ENCODE peak calls at places on chromosomes 4 and X, in four cellular contexts. T is SK-N-SH, L is GM12878, A is K562. K is an unnamed sample.

GRCh38 chr4:109408711-109409110 is 24.9 kb upstream of the SEC24B start:
- DNase-seq in L (no peak), T (no peak), A (no peak), K (no peak)

GRCh38 chr4:184939978-184940377 is 78.3 kb upstream of the HELT start:
- DNase-seq in T (no peak), A (no peak), L (no peak), K (no peak)

GRCh38 chrX:36401774-36402173 is 482.2 kb downstream of the CFAP47 start:
- DNase-seq in A (no peak), T (no peak), L (no peak), K (no peak)

GRCh38 chr4:182174979-182175378 is 68.2 kb upstream of the TENM3 start:
- DNase-seq in L (no peak), A (no peak), T (no peak), K (no peak)

GRCh38 chr4:1057403-1057745 is 45.9 kb downstream of the FGFRL1 start:
- DNase-seq in T (no peak), L (no peak), A (no peak), K (no peak)

GRCh38 chrX:103212749-103213457 is 2.0 kb upstream of the BEX4 start:
- DNase-seq in T (no peak), A (no peak), L (no peak), K (no peak)

GRCh38 chr4:95204873-95205272 is 343.9 kb downstream of the UNC5C start:
- DNase-seq in L (no peak), A (peak; percentile 22), T (no peak), K (no peak)

GRCh38 chr4:17787315-17787714 is 5.9 kb upstream of the FAM184B start:
- DNase-seq in L (no peak), T (no peak), A (no peak), K (no peak)

GRCh38 chr4:123676550-123677229 is 280.1 kb downstream of the SPRY1 start:
- DNase-seq in A (no peak), L (no peak), T (no peak), K (no peak)

GRCh38 chr4:14650127-14650526 is 352.2 kb upstream of the CPEB2 start:
- DNase-seq in L (no peak), T (no peak), A (no peak), K (no peak)

GRCh38 chr4:143133966-143134365 is 50.8 kb upstream of the USP38 start:
- DNase-seq in T (no peak), L (no peak), A (no peak), K (no peak)

GRCh38 chr4:86993909-86994672 is 59.3 kb downstream of the AFF1 start:
- DNase-seq in T (no peak), A (no peak), L (no peak), K (no peak)

GRCh38 chr4:102734591-102735385 is 26.0 kb downstream of the MANBA start:
- DNase-seq in L (peak; percentile 39), A (no peak), T (no peak), K (no peak)

GRCh38 chr4:17709760-17710068 is 71.7 kb downstream of the FAM184B start:
- DNase-seq in T (no peak), A (no peak), L (no peak), K (no peak)

GRCh38 chr4:118282692-118283091 is 70.1 kb downstream of the PRSS12 start:
- DNase-seq in T (no peak), L (no peak), A (no peak), K (no peak)

DNA sequence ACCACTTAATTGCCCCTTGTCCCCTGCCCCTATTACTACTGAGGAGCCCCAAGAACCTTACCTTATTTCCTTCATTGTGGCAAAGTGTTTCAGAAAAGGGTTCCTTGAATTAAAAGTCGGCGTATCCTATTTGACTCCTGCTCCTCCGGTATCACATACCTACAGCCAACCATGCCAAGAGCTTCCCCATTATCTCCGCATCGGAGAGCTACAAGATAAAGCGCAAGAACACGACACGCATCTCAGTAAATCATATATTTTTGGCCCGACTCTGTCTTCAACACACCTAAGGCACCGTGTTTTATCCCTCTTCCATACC is 560 bp upstream of the THAP9 start:
- DNase-seq in L (peak; percentile 35), A (peak; percentile 26), T (no peak), K (no peak)
- TF ChIP-seq NRF1 in L (no peak), A (no peak), T (no peak), K (no peak)

DNA sequence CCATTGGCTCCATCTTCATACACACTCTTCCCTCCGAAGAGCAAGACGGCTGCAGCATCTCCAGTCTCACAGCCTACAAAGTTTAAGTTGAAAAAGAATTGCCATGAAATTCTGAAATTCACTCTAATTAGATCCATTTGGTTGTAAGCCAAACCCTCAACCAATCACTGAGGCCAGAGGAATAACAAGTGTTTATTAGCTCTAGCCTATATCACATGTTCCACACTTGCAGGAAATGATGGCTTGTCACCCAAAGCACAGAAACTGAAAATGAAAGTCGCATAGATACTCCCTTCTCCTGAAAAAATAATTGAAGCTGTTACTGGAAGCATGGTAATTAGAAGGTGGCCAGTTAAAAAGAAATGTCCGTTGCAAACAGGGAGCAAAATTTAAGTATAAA is 1071.8 kb downstream of the CCSER1 start:
- DNase-seq in A (no peak), L (no peak), T (no peak), K (no peak)
- TF ChIP-seq NRF1 in A (no peak), L (no peak), T (no peak), K (no peak)

DNA sequence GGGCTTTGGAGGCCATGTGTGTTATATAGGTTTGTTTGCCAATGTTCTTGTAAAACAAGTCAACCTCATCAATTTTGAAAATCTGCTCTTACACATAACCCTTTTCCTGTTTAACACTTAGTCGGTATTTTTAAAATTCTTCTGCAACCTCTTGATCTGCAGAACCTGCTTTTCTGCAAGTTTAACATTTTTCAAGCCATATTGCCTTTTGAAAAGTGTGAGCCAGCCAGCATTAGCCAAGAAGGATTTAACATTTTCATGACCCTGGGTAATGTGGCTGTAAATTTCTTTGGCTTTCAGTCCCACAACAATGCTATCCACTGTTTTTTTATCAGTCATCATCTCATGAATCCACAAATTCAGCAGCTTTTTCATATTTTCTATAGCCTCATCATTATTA is 956.5 kb downstream of the FAT4 start:
- DNase-seq in T (no peak), L (no peak), A (no peak), K (no peak)
- TF ChIP-seq NRF1 in T (no peak), L (no peak), A (no peak), K (no peak)

GRCh38 chrX:68249401-68249831 is 183.9 kb downstream of the OPHN1 start:
- DNase-seq in A (no peak), L (no peak), T (no peak), K (no peak)
- TF ChIP-seq NRF1 in A (no peak), L (no peak), T (no peak), K (no peak)

GRCh38 chr4:97139796-97140195 is 1003.5 kb downstream of the STPG2 start:
- DNase-seq in A (no peak), T (no peak), L (no peak), K (no peak)

GRCh38 chr4:97142405-97142804 is 1000.9 kb downstream of the STPG2 start:
- DNase-seq in T (peak; percentile 12), L (no peak), A (no peak), K (no peak)

GRCh38 chr4:97142893-97143292 is 1000.4 kb downstream of the STPG2 start:
- DNase-seq in A (no peak), T (no peak), L (no peak), K (no peak)

GRCh38 chr4:97144199-97144598 is 999.1 kb downstream of the STPG2 start:
- DNase-seq in A (no peak), L (no peak), T (no peak), K (no peak)
- TF ChIP-seq NRF1 in A (no peak), L (no peak), T (no peak), K (no peak)

GRCh38 chr4:62816566-62816965 is 1592.7 kb downstream of the TECRL start:
- DNase-seq in T (peak; percentile 16), A (no peak), L (no peak), K (no peak)
- TF ChIP-seq NRF1 in T (no peak), A (no peak), L (no peak), K (no peak)

GRCh38 chrX:45784590-45784989 is 583.9 kb upstream of the DIPK2B start:
- DNase-seq in T (no peak), A (no peak), L (no peak), K (no peak)

GRCh38 chrX:45794323-45794994 is 593.8 kb upstream of the DIPK2B start:
- DNase-seq in L (no peak), A (no peak), T (no peak), K (no peak)

GRCh38 chrX:45783002-45783401 is 582.3 kb upstream of the DIPK2B start:
- DNase-seq in T (no peak), L (no peak), A (no peak), K (no peak)

GRCh38 chrX:45788315-45788714 is 587.6 kb upstream of the DIPK2B start:
- DNase-seq in L (no peak), T (no peak), A (no peak), K (no peak)

DNA sequence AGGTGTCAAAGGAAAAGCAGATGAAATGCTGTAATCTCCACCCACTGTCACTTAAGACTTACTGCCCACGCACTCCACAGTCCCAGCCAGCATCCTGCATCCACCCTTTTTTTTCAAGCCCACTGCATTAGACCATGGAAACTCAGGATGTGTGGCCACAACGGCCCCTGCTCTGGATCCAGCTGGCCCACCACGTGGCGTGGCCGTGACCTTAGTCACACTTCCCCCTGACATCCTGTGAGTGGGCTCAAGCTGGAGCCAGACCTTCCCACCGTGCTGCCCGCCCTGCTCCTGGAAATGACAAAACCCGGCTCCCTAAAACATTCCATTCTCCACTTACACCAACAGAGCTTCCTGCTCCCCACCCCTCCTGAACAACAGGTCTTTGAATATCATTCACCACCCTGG is 588.3 kb upstream of the DIPK2B start:
- DNase-seq in L (no peak), A (no peak), T (no peak), K (no peak)
- TF ChIP-seq NRF1 in L (no peak), A (no peak), T (no peak), K (no peak)

DNA sequence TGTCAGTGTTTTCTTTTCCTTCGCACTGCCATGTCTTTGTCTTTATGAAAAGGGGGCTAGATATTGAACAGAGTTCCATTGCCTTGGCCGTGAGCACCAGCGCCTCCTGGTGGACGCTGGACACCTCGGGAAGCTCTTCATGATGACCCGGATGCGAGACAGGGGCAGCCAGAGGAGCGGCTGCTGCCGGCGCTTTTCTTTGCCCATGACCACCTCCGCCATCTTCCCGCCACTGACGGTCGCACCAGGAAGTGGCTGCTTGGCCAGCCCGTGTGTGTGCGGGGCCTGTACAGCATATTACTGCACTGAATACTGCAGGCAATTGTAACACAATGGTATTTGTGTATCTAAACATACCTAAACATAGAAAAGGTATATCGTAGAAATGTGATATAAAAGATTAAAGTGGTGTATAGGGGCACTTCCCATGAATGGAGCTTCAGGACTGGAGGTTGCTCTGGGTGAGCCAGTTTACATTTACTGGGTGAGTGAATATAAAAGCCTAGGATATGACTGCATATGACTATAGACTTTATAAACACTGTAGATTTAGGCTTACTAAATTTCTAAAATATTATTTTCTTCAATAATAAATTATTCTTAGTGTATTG is 15.8 kb upstream of the GRIA2 start:
- DNase-seq in T (peak; percentile 30), L (no peak), A (peak; percentile 39), K (peak; percentile 49)
- TF ChIP-seq NRF1 in T (no peak), L (no peak), A (no peak), K (no peak)